ENCODE peak calls at places on chromosomes 5 and 9, in eight cellular contexts. G is cardiac muscle cell, B is transverse colon, C is Peyer's patch, P is colonic mucosa, L is A549, O is neural progenitor cell, S is GM12865. E is an unnamed sample.

GRCh38 chr5:69271376-69271775 is 36.7 kb downstream of the CDK7 start:
- DNase-seq in L (peak), O (no peak), C (no peak), G (no peak), P (peak), S (no peak), B (peak), E (no peak)

GRCh38 chr5:151647320-151647861 is 39.3 kb downstream of the SPARC start:
- DNase-seq in C (no peak), G (no peak), B (no peak), P (no peak), O (no peak), L (no peak), S (no peak), E (no peak)

GRCh38 chr9:123364241-123364824 is 8.3 kb downstream of the CRB2 start:
- DNase-seq in S (peak), L (no peak), C (no peak), G (no peak), O (no peak), P (no peak), B (no peak), E (no peak)

GRCh38 chr5:57791875-57792274 is 309.3 kb upstream of the ACTBL2 start:
- DNase-seq in S (no peak), B (no peak), C (no peak), G (no peak), O (no peak), P (no peak), L (no peak), E (no peak)

GRCh38 chr5:67404261-67405100 is 207.9 kb upstream of the CD180 start:
- DNase-seq in C (no peak), B (no peak), P (no peak), O (no peak), G (no peak), S (no peak), L (peak), E (no peak)

GRCh38 chr5:126414874-126415502 is 8.2 kb upstream of the GRAMD2B start:
- DNase-seq in P (no peak), G (peak), B (no peak), S (no peak), C (no peak), O (no peak), L (no peak), E (no peak)

GRCh38 chr9:2771661-2772060 is 54.4 kb downstream of the KCNV2 start:
- DNase-seq in C (no peak), L (no peak), O (no peak), P (no peak), G (no peak), B (no peak), S (no peak), E (no peak)

GRCh38 chr9:136173648-136174290 is 31.2 kb downstream of the LHX3 start:
- DNase-seq in B (no peak), L (no peak), S (no peak), G (no peak), O (no peak), C (no peak), P (no peak), E (no peak)

GRCh38 chr5:172642511-172642910 is 1.4 kb downstream of the NEURL1B start:
- DNase-seq in S (no peak), P (peak), G (no peak), B (no peak), O (no peak), C (no peak), L (no peak), E (no peak)

GRCh38 chr5:15683332-15683731 is 183.4 kb downstream of the FBXL7 start:
- DNase-seq in L (peak), S (peak), P (peak), O (peak), B (peak), C (no peak), G (peak), E (no peak)

GRCh38 chr9:112570731-112571167 is 84.1 kb downstream of the KIAA1958 start:
- DNase-seq in B (peak), L (no peak), P (peak), O (no peak), G (no peak), S (no peak), C (no peak), E (no peak)

GRCh38 chr9:31210982-31211570 is 1173.4 kb upstream of the ACO1 start:
- DNase-seq in C (peak), S (no peak), O (peak), G (no peak), L (peak), P (no peak), B (peak), E (no peak)

GRCh38 chr5:19880859-19881436 is 107.1 kb downstream of the CDH18 start:
- DNase-seq in P (no peak), S (no peak), O (peak), B (no peak), L (peak), C (no peak), G (no peak), E (no peak)
- TF ChIP-seq CTCF in P (no peak), S (no peak), O (no peak), B (no peak), L (no peak), C (no peak), G (no peak), E (no peak)

GRCh38 chr9:83334320-83334719 is 203.9 kb downstream of the FRMD3 start:
- DNase-seq in C (peak), L (peak), S (peak), O (peak), P (peak), B (peak), G (peak), E (peak)

GRCh38 chr9:83327750-83328622 is 210.2 kb downstream of the FRMD3 start:
- DNase-seq in L (no peak), G (no peak), P (no peak), B (no peak), S (no peak), C (no peak), O (no peak), E (no peak)

GRCh38 chr9:83327323-83327722 is 210.9 kb downstream of the FRMD3 start:
- DNase-seq in O (peak), B (no peak), L (peak), C (no peak), P (no peak), G (peak), S (no peak), E (no peak)

DNA sequence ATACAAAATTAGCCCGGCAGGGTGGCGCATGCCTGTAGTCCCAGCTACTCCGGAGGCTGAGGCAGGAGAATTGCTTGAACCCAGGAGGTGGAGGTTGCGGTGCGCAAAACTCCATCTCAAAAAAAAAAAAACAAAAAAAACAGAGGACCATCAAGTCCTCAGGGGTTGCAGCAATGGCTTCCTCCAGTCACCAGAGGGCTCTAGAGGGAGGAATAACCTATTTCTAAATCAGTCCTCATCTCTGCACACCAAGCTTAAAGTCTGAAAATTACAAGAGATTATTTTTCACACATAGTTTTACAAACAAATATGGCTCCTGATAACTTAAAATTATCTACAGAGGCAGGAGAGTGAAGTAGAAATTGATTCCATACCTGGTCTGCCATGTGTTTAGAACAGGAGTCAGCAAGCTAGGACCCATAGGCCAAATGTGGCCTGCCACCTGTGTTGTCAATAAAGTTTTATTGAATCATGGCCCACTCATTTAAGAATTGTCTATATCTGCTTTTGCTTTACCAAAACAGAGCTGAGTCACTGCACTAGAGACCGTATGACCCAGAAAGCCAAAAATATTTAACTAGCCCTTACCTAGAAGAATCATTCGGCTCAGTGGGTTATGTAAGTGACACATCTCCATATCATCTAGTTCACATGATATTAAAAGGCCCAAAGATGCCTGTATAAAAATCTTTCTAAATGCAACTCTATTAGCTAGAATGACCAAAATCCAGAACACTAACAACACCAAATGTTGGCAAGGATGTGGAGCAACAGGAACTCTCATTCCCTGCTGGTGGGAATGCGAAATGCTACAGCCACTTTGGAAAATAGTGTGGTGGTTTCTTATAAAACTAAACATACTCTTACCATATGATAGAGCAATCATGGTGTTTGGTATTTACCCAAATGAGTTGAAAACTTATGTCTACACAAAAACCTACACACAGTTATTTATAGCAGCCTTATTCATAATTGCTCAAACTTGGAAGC is 207.7 kb downstream of the FRMD3 start:
- DNase-seq in P (no peak), O (peak), S (peak), B (no peak), C (no peak), G (no peak), L (no peak), E (no peak)
- TF ChIP-seq CTCF in P (peak), O (peak), S (peak), B (no peak), C (no peak), G (peak), L (no peak), E (no peak)

DNA sequence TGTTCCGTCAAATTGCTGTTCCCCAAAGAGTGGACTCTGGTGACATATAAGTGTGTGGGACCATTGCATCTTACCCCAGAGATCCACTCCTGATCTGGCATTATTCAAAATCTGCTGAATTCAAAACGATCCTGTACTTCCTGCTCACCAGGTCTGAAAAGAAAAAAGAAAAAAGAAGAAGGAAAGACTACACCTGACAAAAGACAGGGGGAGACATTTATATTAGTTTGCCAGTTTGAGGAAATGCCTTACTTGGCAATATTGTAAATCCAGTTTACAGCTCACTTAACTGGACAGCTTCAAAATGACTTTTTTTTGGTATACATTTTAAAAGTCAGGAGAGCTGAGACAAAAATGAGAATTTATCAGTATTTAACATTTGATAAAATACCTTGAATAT is 15.0 kb upstream of the GRHPR start:
- DNase-seq in G (no peak), B (no peak), O (no peak), P (no peak), L (peak), C (no peak), S (peak), E (no peak)
- TF ChIP-seq CTCF in G (peak), B (no peak), O (peak), P (no peak), L (peak), C (no peak), S (peak), E (no peak)

GRCh38 chr5:103582364-103582763 is 19.8 kb upstream of the NUDT12 start:
- DNase-seq in O (peak), P (no peak), L (peak), G (peak), S (peak), C (no peak), B (peak), E (no peak)

GRCh38 chr5:103589416-103590175 is 27.0 kb upstream of the NUDT12 start:
- DNase-seq in S (no peak), L (no peak), O (no peak), G (no peak), P (no peak), C (no peak), B (no peak), E (no peak)

DNA sequence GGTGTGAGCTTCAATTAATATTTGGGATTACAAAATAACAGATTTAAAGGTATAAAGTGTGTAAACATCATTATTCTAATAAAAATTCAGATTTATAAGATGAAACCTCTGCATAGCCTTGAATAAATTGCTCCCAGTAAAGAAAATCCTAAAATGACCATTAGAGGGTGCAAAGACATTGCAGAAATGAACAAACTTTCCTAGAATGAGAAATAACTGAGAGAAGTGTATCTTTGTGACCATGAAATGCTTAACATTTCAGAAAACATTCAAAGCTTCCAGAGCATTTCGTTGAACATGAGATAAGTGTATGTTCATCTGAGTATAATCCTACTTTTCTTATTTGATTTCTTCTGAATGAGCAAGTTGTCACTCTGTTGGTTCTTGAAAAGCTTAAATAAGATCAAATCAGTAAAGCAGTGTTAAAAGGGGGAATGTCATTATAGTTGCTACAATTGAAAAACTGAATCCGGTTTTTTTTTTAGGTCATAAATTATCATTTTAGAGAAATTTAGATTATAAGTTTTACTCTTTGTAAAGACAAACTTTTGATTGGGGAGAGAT is 24.7 kb upstream of the NUDT12 start:
- DNase-seq in B (no peak), O (peak), C (no peak), P (no peak), L (peak), G (no peak), S (no peak), E (no peak)
- TF ChIP-seq CTCF in B (peak), O (peak), C (no peak), P (peak), L (peak), G (peak), S (no peak), E (no peak)

DNA sequence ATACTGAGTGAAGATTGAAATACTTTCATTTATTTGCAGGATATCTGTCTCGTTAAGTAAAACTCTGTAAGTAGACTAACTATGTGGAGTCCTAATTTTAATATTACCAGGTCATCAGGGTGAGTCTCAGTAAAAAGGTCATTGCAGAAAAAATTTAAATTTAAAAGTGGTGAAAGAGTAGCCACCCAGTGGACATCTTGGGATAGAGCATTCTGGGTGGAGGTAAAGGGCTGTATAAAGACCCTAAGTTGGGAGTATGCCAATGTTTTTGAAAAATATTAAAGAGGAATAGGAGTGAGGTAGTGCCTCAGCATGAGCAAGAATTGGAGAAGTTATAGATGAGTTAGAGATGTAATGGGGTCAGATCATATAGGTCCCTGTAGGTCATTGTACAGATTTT is 145.5 kb downstream of the HMHB1 start:
- DNase-seq in B (no peak), P (no peak), O (no peak), G (no peak), L (no peak), S (no peak), C (no peak), E (no peak)
- TF ChIP-seq CTCF in B (no peak), P (no peak), O (peak), G (peak), L (peak), S (peak), C (no peak), E (no peak)

DNA sequence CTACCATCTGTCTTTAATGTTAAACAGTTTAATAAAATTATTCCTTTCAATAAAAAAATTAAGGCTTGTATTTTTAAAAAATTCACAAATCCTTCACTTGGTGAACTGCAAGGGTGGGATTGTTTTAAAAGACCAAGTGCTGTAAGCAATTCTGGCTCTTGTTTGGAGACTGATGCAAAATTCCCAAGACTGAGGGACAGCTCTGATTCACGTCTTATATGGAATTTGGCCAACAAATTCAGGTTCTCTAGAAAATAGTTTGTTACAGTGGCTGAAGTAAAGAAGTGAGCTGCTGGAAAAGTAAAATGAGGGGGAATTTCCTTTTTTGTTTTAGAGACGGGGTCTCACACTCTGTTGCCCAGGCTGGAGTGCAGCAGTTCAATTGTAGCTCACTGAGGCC is 58.3 kb downstream of the PRELID2 start:
- DNase-seq in P (no peak), B (no peak), O (no peak), C (no peak), L (no peak), G (no peak), S (no peak), E (no peak)
- TF ChIP-seq CTCF in P (no peak), B (no peak), O (no peak), C (no peak), L (no peak), G (no peak), S (no peak), E (no peak)

GRCh38 chr9:116335392-116335791 is 181.8 kb downstream of the PAPPA start:
- DNase-seq in G (no peak), O (no peak), P (no peak), B (no peak), L (no peak), C (no peak), S (no peak), E (no peak)
- TF ChIP-seq CTCF in G (no peak), O (no peak), P (no peak), B (no peak), L (no peak), C (no peak), S (no peak), E (no peak)

GRCh38 chr5:164345173-164345572 is 839.8 kb downstream of the MAT2B start:
- DNase-seq in G (peak), S (no peak), B (no peak), C (no peak), L (no peak), O (peak), P (no peak), E (no peak)

GRCh38 chr5:164345853-164346252 is 840.4 kb downstream of the MAT2B start:
- DNase-seq in C (no peak), P (no peak), G (no peak), L (no peak), B (no peak), S (no peak), O (no peak), E (no peak)

GRCh38 chr5:164336276-164336675 is 830.9 kb downstream of the MAT2B start:
- DNase-seq in B (no peak), L (no peak), S (no peak), C (no peak), G (no peak), O (no peak), P (no peak), E (no peak)

GRCh38 chr5:164336906-164337305 is 831.5 kb downstream of the MAT2B start:
- DNase-seq in L (no peak), P (no peak), S (no peak), G (no peak), B (no peak), O (no peak), C (no peak), E (no peak)

DNA sequence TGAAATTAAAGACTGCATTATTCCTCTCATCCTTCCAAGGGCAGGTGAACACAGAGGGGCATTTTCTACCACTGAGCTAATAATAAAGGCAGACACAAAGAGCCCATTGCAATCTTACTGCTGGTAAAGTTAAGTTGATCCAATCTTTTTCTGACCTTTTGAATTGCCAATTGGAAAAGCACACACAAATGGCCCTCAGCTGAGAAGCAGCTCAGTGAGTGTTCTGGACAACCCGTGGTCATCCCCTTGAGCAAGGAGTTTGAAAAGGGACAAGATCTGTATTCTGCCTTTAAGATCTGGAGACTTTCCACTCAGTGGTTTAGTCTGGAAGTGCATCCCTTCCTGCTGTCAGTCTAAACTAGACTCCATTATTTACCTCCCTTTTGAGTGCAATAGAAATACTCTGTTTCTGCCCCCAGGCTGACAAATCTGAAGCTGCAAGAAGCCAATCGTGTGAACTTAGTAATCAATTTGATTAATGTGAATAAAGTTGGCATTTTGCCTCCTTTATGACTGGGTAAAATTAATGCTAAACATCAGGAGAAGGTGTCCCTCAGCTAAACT is 835.7 kb downstream of the MAT2B start:
- DNase-seq in L (no peak), G (no peak), S (no peak), P (no peak), C (no peak), B (no peak), O (peak), E (no peak)
- TF ChIP-seq CTCF in L (no peak), G (no peak), S (no peak), P (no peak), C (no peak), B (no peak), O (peak), E (no peak)

GRCh38 chr9:4030751-4031150 is 269.1 kb downstream of the GLIS3 start:
- DNase-seq in C (no peak), B (no peak), L (no peak), O (no peak), G (no peak), S (no peak), P (no peak), E (no peak)
- TF ChIP-seq CTCF in C (no peak), B (no peak), L (no peak), O (no peak), G (peak), S (no peak), P (no peak), E (no peak)

DNA sequence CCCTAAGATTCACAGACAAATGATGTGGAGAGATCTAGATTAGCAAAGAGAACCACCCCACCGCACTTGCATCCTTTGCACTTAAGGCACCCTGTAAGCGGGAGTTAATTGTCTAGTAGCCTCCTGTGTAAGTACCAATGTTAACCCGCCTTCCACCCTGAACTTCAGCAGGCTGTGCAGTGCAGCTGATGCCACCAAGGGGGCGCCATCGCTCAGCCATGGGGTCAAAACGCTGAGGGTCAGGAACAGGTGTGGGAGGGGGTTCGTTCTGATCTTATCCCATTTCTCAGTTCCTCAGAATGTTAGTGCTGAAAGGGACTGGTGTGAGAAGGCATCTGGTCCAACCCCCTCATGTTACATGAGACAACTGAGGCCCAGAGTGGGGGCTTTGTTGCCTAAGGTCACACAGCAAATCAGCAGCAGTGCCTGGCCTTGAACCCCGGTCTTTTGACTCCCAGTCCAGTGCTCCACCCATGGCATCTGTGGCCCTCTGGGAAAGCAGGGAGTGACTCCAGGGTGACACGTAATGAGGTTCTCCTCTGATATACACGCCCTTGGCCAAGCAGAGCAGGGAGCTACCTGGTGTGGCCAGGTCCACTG is 57.3 kb downstream of the CYFIP2 start:
- DNase-seq in O (no peak), P (no peak), B (no peak), C (no peak), G (no peak), L (no peak), S (no peak), E (no peak)
- TF ChIP-seq CTCF in O (peak), P (no peak), B (no peak), C (no peak), G (peak), L (no peak), S (peak), E (no peak)

E was measured in natural killer cell.